ENCODE peak calls at places on chromosomes 13 and 19, in ten cellular contexts. P is breast epithelium, H is prostate gland, I is gastrocnemius medialis, X is heart left ventricle, R is stomach, V is Peyer's patch, U is vagina, B is esophagus squamous epithelium, D is testis. W is an unnamed sample. For H3K9me3, the result is how much of the 10 kb centered on the place peaks cover.

GRCh38 chr13:105008606-105009005 is 1526.9 kb downstream of the EFNB2 start:
- DNase-seq in R (no peak), D (no peak), U (no peak), H (no peak), I (no peak), V (no peak), B (no peak), P (no peak), X (no peak), W (no peak)

GRCh38 chr19:17915940-17916593 is 16.7 kb upstream of the CCDC124 start:
- DNase-seq in V (no peak), R (peak), P (no peak), H (no peak), U (no peak), D (no peak), B (no peak), I (no peak), X (no peak), W (no peak)

GRCh38 chr19:10565028-10565566 is 713 bp downstream of the KRI1 start:
- DNase-seq in R (peak), B (no peak), P (peak), V (no peak), X (no peak), D (no peak), U (no peak), H (no peak), I (no peak), W (peak)

GRCh38 chr13:40116008-40116407 is 460.5 kb downstream of the COG6 start:
- DNase-seq in R (peak), D (no peak), I (no peak), X (peak), H (no peak), V (no peak), U (no peak), B (no peak), P (no peak), W (peak)

GRCh38 chr19:58562126-58563033 is 4.0 kb upstream of the UBE2M start:
- DNase-seq in H (no peak), U (no peak), P (no peak), I (no peak), V (peak), R (peak), X (no peak), B (no peak), D (no peak), W (no peak)

GRCh38 chr13:75838366-75839017 is 202.4 kb downstream of the LMO7 start:
- DNase-seq in X (no peak), I (no peak), R (no peak), U (no peak), P (peak), H (peak), B (no peak), V (no peak), D (no peak), W (no peak)

GRCh38 chr19:16714702-16715294 is 4.8 kb upstream of the NWD1 start:
- DNase-seq in D (peak), P (peak), I (no peak), X (no peak), H (peak), R (peak), B (no peak), V (peak), U (no peak), W (peak)

GRCh38 chr13:106513025-106513424 is 22.4 kb downstream of the EFNB2 start:
- DNase-seq in R (no peak), V (no peak), D (no peak), X (no peak), U (no peak), P (no peak), B (no peak), I (no peak), H (no peak), W (no peak)

GRCh38 chr19:36939153-36939552 is 23.0 kb downstream of the ZNF568 start:
- DNase-seq in R (no peak), H (no peak), B (no peak), X (no peak), V (no peak), D (no peak), I (no peak), U (no peak), P (no peak), W (no peak)

GRCh38 chr13:109740121-109740520 is 46.3 kb downstream of the IRS2 start:
- DNase-seq in B (no peak), D (no peak), X (no peak), V (no peak), H (no peak), R (no peak), I (no peak), P (peak), U (peak), W (no peak)

GRCh38 chr13:112775791-112776279 is 86.0 kb downstream of the ATP11A start:
- DNase-seq in V (no peak), H (no peak), U (no peak), R (no peak), P (no peak), D (no peak), X (no peak), I (no peak), B (no peak), W (no peak)

GRCh38 chr19:11031421-11032070 is 57.7 kb upstream of the LDLR start:
- DNase-seq in U (no peak), X (no peak), I (no peak), H (no peak), V (no peak), P (no peak), D (no peak), R (no peak), B (no peak), W (no peak)

GRCh38 chr13:108993346-108993745 is 363.9 kb downstream of the MYO16 start:
- DNase-seq in P (no peak), X (no peak), R (no peak), D (no peak), H (no peak), V (no peak), B (no peak), U (no peak), I (no peak), W (no peak)

GRCh38 chr13:113272791-113273190 is 24.2 kb upstream of the LAMP1 start:
- DNase-seq in I (no peak), X (no peak), D (no peak), P (no peak), U (no peak), V (no peak), R (no peak), B (no peak), H (no peak), W (no peak)

GRCh38 chr19:58021541-58022282 is 12.1 kb upstream of the ZSCAN1 start:
- DNase-seq in H (peak), U (no peak), R (no peak), B (no peak), D (peak), X (peak), I (no peak), V (no peak), P (peak), W (no peak)

GRCh38 chr13:33114146-33114545 is 97.9 kb downstream of the KL start:
- DNase-seq in P (no peak), B (no peak), U (no peak), I (no peak), R (no peak), D (no peak), V (no peak), H (no peak), X (no peak), W (no peak)

GRCh38 chr19:11018179-11018578 is 57.3 kb downstream of the SMARCA4 start:
- DNase-seq in I (no peak), U (no peak), B (no peak), R (no peak), H (peak), D (no peak), X (no peak), P (peak), V (peak), W (no peak)

GRCh38 chr13:39692650-39693438 is 37.4 kb downstream of the COG6 start:
- DNase-seq in H (no peak), B (no peak), R (no peak), V (no peak), U (no peak), D (no peak), P (no peak), X (no peak), I (no peak), W (no peak)

GRCh38 chr13:34124912-34125311 is 307.0 kb downstream of the RFC3 start:
- DNase-seq in V (no peak), X (no peak), I (no peak), P (no peak), H (no peak), D (no peak), R (no peak), B (no peak), U (no peak), W (no peak)

GRCh38 chr19:5343848-5344247 is 3.2 kb upstream of the PTPRS start:
- DNase-seq in R (no peak), U (no peak), H (no peak), D (no peak), X (no peak), B (no peak), I (no peak), P (no peak), V (no peak), W (no peak)

GRCh38 chr19:39303373-39304184 is 7.4 kb downstream of the IFNL1 start:
- DNase-seq in H (no peak), V (no peak), I (no peak), P (no peak), U (no peak), R (no peak), X (no peak), D (no peak), B (no peak), W (no peak)

GRCh38 chr13:107574517-107575215 is 640.7 kb downstream of the LIG4 start:
- DNase-seq in H (no peak), P (no peak), D (no peak), B (no peak), V (no peak), I (no peak), X (no peak), R (no peak), U (no peak), W (no peak)

GRCh38 chr19:15641901-15642491 is 1.3 kb downstream of the CYP4F3 start:
- DNase-seq in I (no peak), D (no peak), U (no peak), X (no peak), R (no peak), B (peak), V (no peak), H (no peak), P (no peak), W (no peak)

GRCh38 chr19:35621708-35622107 is 7.1 kb upstream of the RBM42 start:
- DNase-seq in X (no peak), B (no peak), D (no peak), H (no peak), R (no peak), U (no peak), V (no peak), P (no peak), I (no peak), W (no peak)

GRCh38 chr13:24659239-24659638 is 21.0 kb upstream of the ATP12A start:
- DNase-seq in D (no peak), V (no peak), I (no peak), H (no peak), P (no peak), B (no peak), R (no peak), U (no peak), X (no peak), W (no peak)
- H3K9me3 ChIP-seq in D (under half), V (under half), I (under half), H (under half), P (under half), B (under half), R (under half), U (under half), X (under half), W (under half)

DNA sequence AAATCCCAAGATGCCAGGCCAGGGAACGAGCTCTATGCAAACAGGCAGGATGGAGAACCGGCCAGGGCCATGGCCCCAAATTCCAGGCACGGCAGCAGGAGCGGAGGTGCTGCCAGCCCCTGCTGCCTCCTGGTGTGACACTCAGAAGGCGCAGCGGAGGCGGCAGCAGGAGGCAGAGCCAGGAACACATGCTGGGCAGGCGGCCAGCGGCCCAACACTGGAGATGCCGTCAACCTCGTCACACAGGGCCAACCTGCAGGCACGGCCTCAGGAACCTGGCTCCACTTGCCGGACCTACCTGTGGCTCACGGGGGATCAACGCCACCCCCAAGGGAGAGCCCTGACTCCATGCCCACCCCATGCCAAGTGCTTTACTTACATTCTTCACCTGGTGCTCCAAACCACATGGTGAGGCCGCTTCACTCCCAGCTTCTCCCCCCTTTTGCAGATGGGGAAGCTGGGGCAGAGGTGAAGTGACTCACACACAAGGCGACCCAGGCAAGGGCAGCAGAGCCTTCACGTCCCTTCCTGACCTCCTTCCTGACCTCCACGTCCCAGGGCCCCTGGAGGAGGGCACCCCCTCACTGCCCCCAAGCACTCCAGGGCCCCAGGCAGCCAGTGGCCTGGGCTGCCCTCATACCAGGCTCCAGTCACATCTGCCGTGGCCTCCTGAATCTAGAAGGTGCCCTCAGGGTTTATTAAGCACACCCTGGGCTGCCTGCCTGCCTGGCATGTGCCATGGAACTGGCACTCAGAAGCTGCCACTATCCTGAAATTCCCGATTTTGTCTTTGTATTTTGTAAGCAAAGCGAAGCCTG is 43.5 kb downstream of the GGACT start:
- DNase-seq in I (peak), V (peak), D (no peak), H (peak), B (no peak), R (peak), X (peak), P (peak), U (no peak), W (no peak)
- TF ChIP-seq POLR2A in I (no peak), V (no peak), D (no peak), H (no peak), B (no peak), R (no peak), X (no peak), P (no peak), U (no peak), W (no peak)

GRCh38 chr13:41780736-41781708 is 179.9 kb downstream of the VWA8 start:
- DNase-seq in B (no peak), P (peak), H (no peak), U (no peak), X (no peak), D (no peak), R (no peak), V (no peak), I (no peak), W (no peak)
- H3K4me3 ChIP-seq in B (no peak), P (no peak), H (no peak), U (no peak), X (no peak), D (no peak), R (no peak), V (no peak), I (no peak), W (no peak)

GRCh38 chr19:53581871-53582279 is 43.9 kb downstream of the ZNF331 start:
- DNase-seq in I (no peak), H (no peak), D (no peak), R (no peak), V (no peak), X (no peak), P (no peak), U (no peak), B (no peak), W (no peak)
- H3K9me3 ChIP-seq in I (under half), H (under half), D (under half), R (under half), V (under half), X (under half), P (under half), U (under half), B (under half), W (under half)

GRCh38 chr13:79423340-79423739 is 17.3 kb upstream of the RBM26 start:
- DNase-seq in P (no peak), X (no peak), H (no peak), R (no peak), B (no peak), D (no peak), V (no peak), U (no peak), I (no peak), W (no peak)

GRCh38 chr13:79432086-79432485 is 26.0 kb upstream of the RBM26 start:
- DNase-seq in V (no peak), B (no peak), R (no peak), D (no peak), P (no peak), I (no peak), U (no peak), H (no peak), X (no peak), W (no peak)

GRCh38 chr13:79429309-79429708 is 23.3 kb upstream of the RBM26 start:
- DNase-seq in H (no peak), D (no peak), B (no peak), R (no peak), P (no peak), U (no peak), I (no peak), X (no peak), V (no peak), W (no peak)

GRCh38 chr13:79423801-79424642 is 18.0 kb upstream of the RBM26 start:
- DNase-seq in D (no peak), H (no peak), I (no peak), P (no peak), R (no peak), V (no peak), U (no peak), X (no peak), B (no peak), W (no peak)

DNA sequence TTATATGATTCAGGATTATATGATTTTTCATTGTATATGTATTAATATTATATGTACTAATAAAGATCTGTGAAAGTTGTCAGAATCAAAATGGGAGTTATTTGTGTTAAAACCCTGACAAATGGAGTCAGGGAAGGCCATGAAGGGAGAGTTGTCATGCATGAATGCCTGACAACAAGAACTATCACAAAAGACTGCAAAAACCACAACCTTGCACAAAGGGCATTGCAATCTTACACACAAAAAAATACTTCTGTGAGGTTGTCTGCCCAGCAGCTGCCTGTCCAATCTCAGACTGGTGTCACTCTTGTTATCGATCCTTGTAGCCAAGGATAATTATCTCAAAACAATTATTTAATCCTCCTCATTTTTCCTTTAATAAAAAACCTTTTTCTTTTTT is 21.2 kb upstream of the RBM26 start:
- DNase-seq in P (no peak), D (no peak), U (no peak), R (no peak), X (no peak), I (no peak), B (no peak), H (no peak), V (no peak), W (no peak)
- TF ChIP-seq POLR2A in P (no peak), D (no peak), U (no peak), R (no peak), X (no peak), I (no peak), B (no peak), H (no peak), V (no peak), W (no peak)

DNA sequence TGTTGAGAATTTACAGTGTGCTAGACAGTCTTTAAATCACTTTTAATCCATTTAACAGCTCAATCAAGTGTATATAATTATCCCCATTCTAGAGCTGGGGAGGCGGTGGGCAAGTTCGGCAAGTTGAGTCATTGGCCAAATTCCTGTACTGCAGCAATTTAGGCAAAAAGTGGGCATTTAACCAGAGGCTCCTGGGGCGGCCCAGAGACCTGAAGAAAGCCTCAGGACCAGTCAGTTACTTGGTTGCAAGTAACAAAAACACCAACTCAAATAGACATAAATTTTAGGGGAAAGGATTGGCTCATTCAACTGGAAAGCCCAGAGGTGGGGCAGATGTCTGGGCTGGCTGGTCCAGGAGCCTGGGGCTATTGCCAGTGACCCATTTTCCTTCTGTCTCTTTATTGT is 97.1 kb downstream of the SIPA1L3 start:
- DNase-seq in U (no peak), V (no peak), P (no peak), I (no peak), R (no peak), H (no peak), D (no peak), B (no peak), X (no peak), W (no peak)
- H3K4me3 ChIP-seq in U (peak), V (peak), P (peak), I (peak), R (peak), H (peak), D (peak), B (peak), X (peak), W (peak)

DNA sequence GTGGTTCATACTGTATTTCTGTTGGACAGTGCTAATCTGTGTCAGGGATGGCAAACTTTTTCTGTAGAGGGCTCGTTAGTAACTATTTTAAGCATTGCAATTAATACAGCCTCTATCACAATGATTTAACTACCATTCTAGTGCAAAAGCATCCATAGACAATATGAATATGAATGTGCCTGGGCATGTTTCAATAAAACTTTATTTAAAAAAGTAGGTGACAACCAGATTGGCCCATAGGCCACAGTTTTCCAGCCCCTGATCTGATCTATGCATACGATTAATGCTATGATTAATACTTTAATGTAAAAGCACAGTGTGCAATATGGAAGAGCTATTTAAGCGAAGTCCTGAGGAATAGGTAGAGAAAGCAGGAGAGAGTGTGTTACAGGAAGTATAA is 29.6 kb downstream of the ADGRE1 start:
- DNase-seq in B (no peak), D (no peak), U (no peak), X (no peak), I (no peak), H (no peak), V (no peak), R (no peak), P (no peak), W (no peak)
- H3K9me3 ChIP-seq in B (under half), D (under half), U (under half), X (under half), I (under half), H (under half), V (under half), R (under half), P (under half), W (under half)

GRCh38 chr19:342801-343421 is 1.7 kb downstream of the MIER2 start:
- DNase-seq in I (peak), P (no peak), V (no peak), X (peak), R (peak), B (no peak), U (no peak), H (no peak), D (peak), W (peak)
- TF ChIP-seq POLR2A in I (peak), P (no peak), V (no peak), X (no peak), R (no peak), B (no peak), U (no peak), H (peak), D (no peak), W (no peak)